ENCODE peak calls at places on chromosomes 12 and 14, in five cellular contexts. H is prostate gland, J is neuronal stem cell, S is GM23248, U is brain microvascular endothelial cell. O is an unnamed sample.

GRCh38 chr14:95389471-95390011 is 69.8 kb upstream of the CLMN start:
- DNase-seq in H (no peak), S (peak; percentile 83), J (no peak), U (peak; percentile 82), O (no peak)

GRCh38 chr12:103680591-103681065 is 93.6 kb downstream of the STAB2 start:
- DNase-seq in S (peak; percentile 22), H (no peak), U (no peak), J (no peak), O (no peak)

GRCh38 chr14:23660290-23661226 is 24.4 kb downstream of the DHRS2 start:
- DNase-seq in J (no peak), U (no peak), H (no peak), S (no peak), O (peak; percentile 19)

GRCh38 chr14:37202812-37203211 is 5.1 kb downstream of the MIPOL1 start:
- DNase-seq in S (no peak), U (no peak), J (no peak), H (no peak), O (no peak)

GRCh38 chr12:68200854-68201253 is 24.8 kb downstream of the IL26 start:
- DNase-seq in H (no peak), U (peak; percentile 88), J (no peak), S (no peak), O (no peak)

GRCh38 chr14:32202468-32202865 is 602 bp downstream of the RNU6-8 start:
- DNase-seq in H (no peak), S (no peak), J (peak; percentile 32), U (peak; percentile 14), O (no peak)

GRCh38 chr12:101743724-101744472 is 4.6 kb upstream of the SYCP3 start:
- DNase-seq in S (no peak), H (no peak), J (no peak), U (no peak), O (no peak)

GRCh38 chr12:121536058-121536928 is 44.5 kb downstream of the KDM2B start:
- DNase-seq in H (peak; percentile 62), S (peak; percentile 79), J (peak; percentile 83), U (peak; percentile 87), O (peak; percentile 93)

GRCh38 chr12:19402743-19403400 is 36.4 kb upstream of the AEBP2 start:
- DNase-seq in J (no peak), U (peak; percentile 15), S (peak; percentile 49), H (no peak), O (no peak)

GRCh38 chr14:80608563-80608962 is 333.0 kb downstream of the CEP128 start:
- DNase-seq in S (no peak), H (no peak), J (no peak), U (no peak), O (no peak)

GRCh38 chr12:94207467-94208432 is 59.4 kb downstream of the PLXNC1 start:
- DNase-seq in H (no peak), U (peak; percentile 20), S (no peak), J (no peak), O (no peak)

GRCh38 chr12:59973515-59973914 is 377.7 kb downstream of the SLC16A7 start:
- DNase-seq in H (no peak), J (no peak), S (peak; percentile 82), U (no peak), O (no peak)

GRCh38 chr12:14454098-14454907 is 88.8 kb downstream of the ATF7IP start:
- DNase-seq in H (no peak), U (peak; percentile 54), S (peak; percentile 45), J (peak; percentile 30), O (peak; percentile 86)

GRCh38 chr14:77088219-77088618 is 9.8 kb upstream of the CIPC start:
- DNase-seq in S (no peak), J (no peak), U (no peak), H (peak; percentile 92), O (peak; percentile 94)

GRCh38 chr14:76762617-76763361 is 1.5 kb downstream of the VASH1 start:
- DNase-seq in J (no peak), U (no peak), S (peak; percentile 34), H (peak; percentile 2), O (peak; percentile 23)

GRCh38 chr12:103667129-103667528 is 80.1 kb downstream of the STAB2 start:
- DNase-seq in S (no peak), U (no peak), H (no peak), J (no peak), O (no peak)

GRCh38 chr12:108239378-108239777 is 99.7 kb downstream of the CMKLR1 start:
- DNase-seq in J (no peak), S (no peak), H (no peak), U (no peak), O (no peak)

GRCh38 chr12:109535863-109536250 is 37.4 kb downstream of the MMAB start:
- DNase-seq in S (no peak), U (no peak), H (no peak), J (no peak), O (no peak)

GRCh38 chr12:22684526-22685118 is 59.7 kb downstream of the ETNK1 start:
- DNase-seq in S (peak; percentile 67), U (peak; percentile 19), H (no peak), J (peak; percentile 27), O (no peak)

GRCh38 chr14:35712466-35712865 is 96.6 kb downstream of the RALGAPA1 start:
- DNase-seq in S (no peak), U (no peak), J (no peak), H (no peak), O (no peak)

GRCh38 chr14:99413972-99414371 is 66.7 kb downstream of the SETD3 start:
- DNase-seq in S (no peak), H (no peak), U (no peak), J (no peak), O (no peak)

GRCh38 chr14:62126885-62127478 is 364.8 kb downstream of the SNAPC1 start:
- DNase-seq in S (peak; percentile 73), H (no peak), J (peak; percentile 52), U (peak; percentile 50), O (no peak)

GRCh38 chr14:68789798-68790655 is 2.8 kb downstream of the ZFP36L1 start:
- DNase-seq in J (no peak), H (no peak), U (no peak), S (peak; percentile 66), O (no peak)

GRCh38 chr14:24113379-24113800 is 1.2 kb upstream of the DCAF11 start:
- DNase-seq in U (no peak), S (peak; percentile 61), H (no peak), J (no peak), O (no peak)

DNA sequence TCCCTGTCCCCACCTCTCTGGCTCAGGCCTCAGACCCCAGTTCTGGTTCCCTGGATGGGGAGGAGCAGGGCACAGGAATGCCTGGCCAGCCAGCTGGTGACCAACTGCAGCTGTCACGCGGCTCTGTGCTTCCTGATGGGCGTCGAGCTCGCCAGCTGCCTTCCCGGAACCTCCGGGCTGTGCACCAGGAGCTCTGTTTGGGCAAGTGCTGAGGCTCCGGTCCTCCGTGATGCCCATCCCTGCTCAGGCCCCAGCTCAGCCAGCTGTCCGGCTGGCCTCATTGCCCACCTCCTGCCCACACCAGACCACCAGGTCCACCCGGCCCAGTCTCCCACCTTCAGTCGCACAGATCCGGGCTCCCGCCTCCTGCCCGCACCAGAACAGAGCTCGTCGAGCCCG is 4.8 kb downstream of the IFFO1 start:
- DNase-seq in J (no peak), S (peak; percentile 83), U (no peak), H (peak; percentile 64), O (peak; percentile 31)
- H3K27ac ChIP-seq in J (no peak overlapping the region), S (peak overlapping the region; percentile 96), U (peak overlapping the region; percentile 63), H (peak overlapping the region; percentile 69), O (no peak overlapping the region)

GRCh38 chr14:93986972-93987371 is 10.1 kb upstream of the CCDC197 start:
- DNase-seq in H (no peak), J (no peak), U (no peak), S (no peak), O (no peak)
- H3K27ac ChIP-seq in H (no peak overlapping the region), J (no peak overlapping the region), U (no peak overlapping the region), S (no peak overlapping the region), O (no peak overlapping the region)

DNA sequence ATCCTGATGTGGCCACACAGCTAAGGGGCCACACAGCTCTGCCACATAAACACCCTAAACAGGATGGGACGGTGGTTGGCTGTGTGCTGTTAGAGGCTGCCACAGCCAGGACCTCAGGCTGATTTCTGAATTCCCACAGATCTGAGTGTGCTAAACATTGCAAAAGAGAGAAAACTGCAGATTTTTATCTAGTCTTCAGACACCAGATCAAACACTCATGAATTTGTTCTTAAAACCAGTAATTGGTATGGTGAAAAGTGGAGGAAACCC is 190.7 kb downstream of the MON2 start:
- DNase-seq in J (no peak), U (no peak), H (no peak), S (peak; percentile 34), O (no peak)
- H3K27ac ChIP-seq in J (no peak overlapping the region), U (no peak overlapping the region), H (no peak overlapping the region), S (no peak overlapping the region), O (no peak overlapping the region)

DNA sequence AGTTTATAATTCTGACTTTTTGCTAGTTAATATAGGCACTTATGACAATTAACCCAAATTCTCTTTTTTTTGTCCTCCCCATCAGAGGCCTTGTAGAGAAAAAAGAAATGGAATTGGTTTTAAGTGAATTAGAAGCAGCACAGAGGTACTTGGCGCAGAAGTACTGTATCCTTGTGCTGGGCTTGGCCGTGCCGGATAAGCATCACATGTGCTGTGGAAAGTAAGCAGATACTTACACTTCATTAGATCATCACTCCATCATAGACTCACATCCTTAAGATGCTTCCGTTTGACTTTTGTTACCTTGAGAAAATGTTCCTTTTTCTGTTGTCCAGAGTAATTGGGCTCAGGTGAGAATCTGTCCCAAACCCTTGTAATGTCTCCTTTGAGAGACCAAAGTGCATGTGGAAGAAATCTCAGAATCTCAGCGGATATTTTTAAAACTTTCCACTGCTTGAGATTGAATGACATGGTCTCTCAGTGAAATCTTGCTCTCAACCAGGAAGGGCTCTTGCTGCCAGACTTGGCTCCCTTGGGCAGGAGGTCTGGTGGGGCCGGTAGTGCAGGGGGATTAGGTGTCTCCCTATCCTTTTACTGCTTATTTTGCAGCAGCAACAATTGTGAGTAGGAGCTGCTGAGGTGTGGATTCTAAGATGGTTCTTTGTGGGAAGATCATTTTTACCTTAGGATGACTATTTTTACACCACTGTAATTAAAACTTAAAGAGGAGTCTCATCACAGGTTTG is 24.8 kb downstream of the PPP1R36 start:
- DNase-seq in S (no peak), J (no peak), H (no peak), U (no peak), O (no peak)
- H3K27ac ChIP-seq in S (no peak overlapping the region), J (no peak overlapping the region), H (no peak overlapping the region), U (no peak overlapping the region), O (no peak overlapping the region)

GRCh38 chr12:76259660-76260389 is 88.4 kb downstream of the BBS10 start:
- DNase-seq in U (peak; percentile 77), H (peak; percentile 34), J (no peak), S (peak; percentile 91), O (no peak)
- H3K27ac ChIP-seq in U (peak overlapping the region; percentile 85), H (peak overlapping the region; percentile 65), J (no peak overlapping the region), S (peak overlapping the region; percentile 77), O (no peak overlapping the region)

GRCh38 chr14:104698688-104699425 is 9.4 kb downstream of the INF2 start:
- DNase-seq in J (no peak), S (no peak), H (no peak), U (no peak), O (no peak)
- H3K27ac ChIP-seq in J (no peak overlapping the region), S (no peak overlapping the region), H (no peak overlapping the region), U (no peak overlapping the region), O (no peak overlapping the region)

GRCh38 chr12:3947781-3948180 is 74.6 kb upstream of the PARP11 start:
- DNase-seq in H (no peak), J (no peak), U (no peak), S (peak; percentile 3), O (no peak)

GRCh38 chr12:3945671-3946070 is 72.5 kb upstream of the PARP11 start:
- DNase-seq in H (no peak), U (no peak), S (no peak), J (no peak), O (no peak)

GRCh38 chr12:3950714-3951320 is 77.6 kb upstream of the PARP11 start:
- DNase-seq in J (no peak), S (no peak), H (no peak), U (no peak), O (no peak)

GRCh38 chr12:3951380-3952135 is 78.4 kb upstream of the PARP11 start:
- DNase-seq in S (no peak), J (no peak), U (no peak), H (no peak), O (peak; percentile 39)
- H3K27ac ChIP-seq in S (no peak overlapping the region), J (peak overlapping the region; percentile 11), U (no peak overlapping the region), H (no peak overlapping the region), O (no peak overlapping the region)

O was measured in H9.